ENCODE peak calls at places on chromosomes 12 and 14, in ten cellular contexts. One of them, this sample, is unnamed.

GRCh38 chr12:68391905-68392304 is 59.7 kb upstream of the MDM1 start:
- DNase-seq in HCT116: no peak
- DNase-seq in fibroblast of lung: no peak
- DNase-seq in mammary epithelial cell: no peak
- DNase-seq in MM.1S: no peak
- DNase-seq in GM23248: no peak
- DNase-seq in GM23338: no peak
- DNase-seq in IMR-90: no peak
- DNase-seq in astrocyte: no peak
- DNase-seq in H9: no peak
- DNase-seq in this sample: no peak

GRCh38 chr14:32258574-32258973 is 55.5 kb upstream of the RNU6-8 start:
- DNase-seq in GM23248: peak; percentile 29
- DNase-seq in HCT116: no peak
- DNase-seq in GM23338: no peak
- DNase-seq in MM.1S: no peak
- DNase-seq in fibroblast of lung: no peak
- DNase-seq in mammary epithelial cell: no peak
- DNase-seq in astrocyte: no peak
- DNase-seq in IMR-90: no peak
- DNase-seq in H9: no peak
- DNase-seq in this sample: no peak

GRCh38 chr12:7219599-7220243 is 30.2 kb downstream of the PEX5 start:
- DNase-seq in MM.1S: peak; percentile 79
- DNase-seq in astrocyte: peak; percentile 54
- DNase-seq in GM23338: peak; percentile 90
- DNase-seq in mammary epithelial cell: peak; percentile 56
- DNase-seq in fibroblast of lung: peak; percentile 82
- DNase-seq in HCT116: peak; percentile 75
- DNase-seq in GM23248: peak; percentile 84
- DNase-seq in H9: peak; percentile 76
- DNase-seq in IMR-90: peak; percentile 73
- DNase-seq in this sample: peak; percentile 69

GRCh38 chr12:102957339-102958050 is at the start of gene ASCL1:
- DNase-seq in HCT116: no peak
- DNase-seq in mammary epithelial cell: peak; percentile 33
- DNase-seq in MM.1S: peak; percentile 34
- DNase-seq in GM23338: peak; percentile 74
- DNase-seq in GM23248: peak; percentile 58
- DNase-seq in IMR-90: peak; percentile 10
- DNase-seq in H9: peak; percentile 78
- DNase-seq in astrocyte: peak; percentile 22
- DNase-seq in fibroblast of lung: peak; percentile 18
- DNase-seq in this sample: no peak

GRCh38 chr12:7190268-7191055 is 976 bp downstream of the PEX5 start:
- DNase-seq in GM23338: peak; percentile 65
- DNase-seq in IMR-90: peak; percentile 6
- DNase-seq in GM23248: peak; percentile 74
- DNase-seq in HCT116: no peak
- DNase-seq in astrocyte: peak; percentile 8
- DNase-seq in fibroblast of lung: peak; percentile 11
- DNase-seq in H9: peak; percentile 59
- DNase-seq in MM.1S: no peak
- DNase-seq in mammary epithelial cell: peak; percentile 17
- DNase-seq in this sample: no peak

GRCh38 chr14:67418368-67419174 is 6.6 kb upstream of the PLEK2 start:
- DNase-seq in H9: no peak
- DNase-seq in astrocyte: no peak
- DNase-seq in IMR-90: peak; percentile 39
- DNase-seq in HCT116: no peak
- DNase-seq in MM.1S: no peak
- DNase-seq in fibroblast of lung: no peak
- DNase-seq in GM23338: no peak
- DNase-seq in mammary epithelial cell: peak; percentile 69
- DNase-seq in GM23248: peak; percentile 60
- DNase-seq in this sample: peak; percentile 78

GRCh38 chr12:69623970-69624369 is 13.3 kb upstream of the LRRC10 start:
- DNase-seq in mammary epithelial cell: no peak
- DNase-seq in astrocyte: no peak
- DNase-seq in HCT116: no peak
- DNase-seq in GM23338: no peak
- DNase-seq in fibroblast of lung: no peak
- DNase-seq in IMR-90: peak; percentile 13
- DNase-seq in GM23248: no peak
- DNase-seq in H9: no peak
- DNase-seq in MM.1S: no peak
- DNase-seq in this sample: no peak

GRCh38 chr12:126667340-126667739 is 1599.6 kb upstream of the TMEM132C start:
- DNase-seq in fibroblast of lung: peak; percentile 17
- DNase-seq in H9: no peak
- DNase-seq in GM23248: peak; percentile 78
- DNase-seq in mammary epithelial cell: peak; percentile 1
- DNase-seq in IMR-90: no peak
- DNase-seq in astrocyte: peak; percentile 97
- DNase-seq in HCT116: no peak
- DNase-seq in GM23338: no peak
- DNase-seq in MM.1S: no peak
- DNase-seq in this sample: peak; percentile 30

GRCh38 chr12:106710143-106710893 is 64.2 kb upstream of the RIC8B start:
- DNase-seq in astrocyte: no peak
- DNase-seq in MM.1S: no peak
- DNase-seq in IMR-90: no peak
- DNase-seq in HCT116: no peak
- DNase-seq in mammary epithelial cell: no peak
- DNase-seq in H9: no peak
- DNase-seq in GM23248: no peak
- DNase-seq in fibroblast of lung: no peak
- DNase-seq in GM23338: peak; percentile 37
- DNase-seq in this sample: no peak

GRCh38 chr14:87131879-87132278 is 861.1 kb downstream of the GALC start:
- DNase-seq in H9: no peak
- DNase-seq in fibroblast of lung: peak; percentile 52
- DNase-seq in MM.1S: no peak
- DNase-seq in astrocyte: peak; percentile 88
- DNase-seq in GM23338: peak; percentile 35
- DNase-seq in GM23248: peak; percentile 41
- DNase-seq in IMR-90: peak; percentile 74
- DNase-seq in mammary epithelial cell: peak; percentile 91
- DNase-seq in HCT116: no peak
- DNase-seq in this sample: no peak

GRCh38 chr14:95460647-95461478 is 55.6 kb downstream of the SYNE3 start:
- DNase-seq in fibroblast of lung: peak; percentile 85
- DNase-seq in GM23338: peak; percentile 24
- DNase-seq in astrocyte: peak; percentile 70
- DNase-seq in mammary epithelial cell: no peak
- DNase-seq in HCT116: peak; percentile 37
- DNase-seq in MM.1S: no peak
- DNase-seq in H9: peak; percentile 37
- DNase-seq in GM23248: peak; percentile 94
- DNase-seq in IMR-90: peak; percentile 79
- DNase-seq in this sample: peak; percentile 86

GRCh38 chr14:31788340-31788739 is 227.1 kb downstream of the NUBPL start:
- DNase-seq in IMR-90: no peak
- DNase-seq in HCT116: no peak
- DNase-seq in astrocyte: no peak
- DNase-seq in mammary epithelial cell: no peak
- DNase-seq in H9: no peak
- DNase-seq in GM23338: no peak
- DNase-seq in MM.1S: no peak
- DNase-seq in GM23248: no peak
- DNase-seq in fibroblast of lung: no peak
- DNase-seq in this sample: no peak

GRCh38 chr12:98861232-98861631 is 216.1 kb downstream of the APAF1 start:
- DNase-seq in H9: no peak
- DNase-seq in fibroblast of lung: no peak
- DNase-seq in mammary epithelial cell: no peak
- DNase-seq in GM23338: peak; percentile 23
- DNase-seq in GM23248: no peak
- DNase-seq in HCT116: no peak
- DNase-seq in MM.1S: no peak
- DNase-seq in IMR-90: no peak
- DNase-seq in astrocyte: no peak
- DNase-seq in this sample: no peak

GRCh38 chr12:113260127-113260526 is 38.9 kb downstream of the TPCN1 start:
- DNase-seq in GM23248: no peak
- DNase-seq in GM23338: no peak
- DNase-seq in H9: no peak
- DNase-seq in IMR-90: no peak
- DNase-seq in fibroblast of lung: no peak
- DNase-seq in astrocyte: no peak
- DNase-seq in MM.1S: no peak
- DNase-seq in mammary epithelial cell: no peak
- DNase-seq in HCT116: no peak
- DNase-seq in this sample: no peak

GRCh38 chr12:49983892-49984291 is 11.1 kb downstream of the AQP6 start:
- DNase-seq in GM23248: peak; percentile 87
- DNase-seq in HCT116: no peak
- DNase-seq in mammary epithelial cell: peak; percentile 50
- DNase-seq in MM.1S: no peak
- DNase-seq in astrocyte: peak; percentile 81
- DNase-seq in IMR-90: peak; percentile 92
- DNase-seq in GM23338: no peak
- DNase-seq in fibroblast of lung: peak; percentile 87
- DNase-seq in H9: no peak
- DNase-seq in this sample: no peak

GRCh38 chr12:127680516-127680915 is 586.5 kb upstream of the TMEM132C start:
- DNase-seq in GM23338: no peak
- DNase-seq in H9: no peak
- DNase-seq in mammary epithelial cell: no peak
- DNase-seq in IMR-90: no peak
- DNase-seq in fibroblast of lung: peak; percentile 3
- DNase-seq in HCT116: no peak
- DNase-seq in GM23248: no peak
- DNase-seq in astrocyte: no peak
- DNase-seq in MM.1S: no peak
- DNase-seq in this sample: no peak

GRCh38 chr14:100581228-100582145 is 5.7 kb downstream of the BEGAIN start:
- DNase-seq in mammary epithelial cell: no peak
- DNase-seq in fibroblast of lung: no peak
- DNase-seq in HCT116: no peak
- DNase-seq in IMR-90: no peak
- DNase-seq in GM23338: no peak
- DNase-seq in H9: no peak
- DNase-seq in MM.1S: no peak
- DNase-seq in GM23248: no peak
- DNase-seq in astrocyte: no peak
- DNase-seq in this sample: no peak

GRCh38 chr14:26925876-26926584 is 328.2 kb upstream of the NOVA1 start:
- DNase-seq in H9: no peak
- DNase-seq in HCT116: no peak
- DNase-seq in MM.1S: no peak
- DNase-seq in fibroblast of lung: no peak
- DNase-seq in astrocyte: peak; percentile 43
- DNase-seq in GM23248: peak; percentile 10
- DNase-seq in mammary epithelial cell: no peak
- DNase-seq in GM23338: peak; percentile 54
- DNase-seq in IMR-90: no peak
- DNase-seq in this sample: no peak

GRCh38 chr12:56677680-56678079 is 10.4 kb downstream of the PTGES3 start:
- DNase-seq in GM23248: no peak
- DNase-seq in astrocyte: no peak
- DNase-seq in MM.1S: peak; percentile 40
- DNase-seq in GM23338: no peak
- DNase-seq in H9: no peak
- DNase-seq in fibroblast of lung: no peak
- DNase-seq in HCT116: no peak
- DNase-seq in mammary epithelial cell: no peak
- DNase-seq in IMR-90: no peak
- DNase-seq in this sample: no peak
- H4K20me1 ChIP-seq in GM23248: peaks cover 10% of the 10 kb centered on the region
- H4K20me1 ChIP-seq in astrocyte: peaks cover 91% of the 10 kb centered on the region
- H4K20me1 ChIP-seq in MM.1S: peaks cover 78% of the 10 kb centered on the region
- H4K20me1 ChIP-seq in GM23338: peaks cover 76% of the 10 kb centered on the region
- H4K20me1 ChIP-seq in H9: no peaks in the 10 kb centered on the region
- H4K20me1 ChIP-seq in fibroblast of lung: no peaks in the 10 kb centered on the region
- H4K20me1 ChIP-seq in HCT116: peaks cover 42% of the 10 kb centered on the region
- H4K20me1 ChIP-seq in mammary epithelial cell: peaks cover 2% of the 10 kb centered on the region
- H4K20me1 ChIP-seq in IMR-90: peaks cover 93% of the 10 kb centered on the region
- H4K20me1 ChIP-seq in this sample: peaks cover 96% of the 10 kb centered on the region

DNA sequence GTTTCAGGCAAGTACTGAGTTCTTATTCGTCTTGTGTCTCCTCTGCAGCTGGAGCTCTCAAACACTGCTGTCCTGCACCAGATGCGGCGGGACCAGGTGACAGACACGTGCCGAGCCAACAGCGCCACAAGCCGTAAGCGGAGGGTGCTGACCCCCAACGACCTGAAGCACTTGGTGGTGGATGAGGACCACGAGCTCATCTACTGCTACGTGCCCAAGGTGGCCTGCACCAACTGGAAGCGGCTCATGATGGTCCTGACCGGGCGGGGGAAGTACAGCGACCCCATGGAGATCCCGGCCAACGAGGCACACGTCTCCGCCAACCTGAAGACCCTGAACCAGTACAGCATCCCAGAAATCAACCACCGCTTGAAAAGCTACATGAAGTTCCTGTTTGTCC is 201.2 kb downstream of the SLC41A2 start:
- DNase-seq in HCT116: no peak
- DNase-seq in fibroblast of lung: no peak
- DNase-seq in IMR-90: no peak
- DNase-seq in mammary epithelial cell: no peak
- DNase-seq in astrocyte: no peak
- DNase-seq in GM23338: no peak
- DNase-seq in MM.1S: no peak
- DNase-seq in GM23248: no peak
- DNase-seq in H9: peak; percentile 25
- DNase-seq in this sample: no peak
- H4K20me1 ChIP-seq in HCT116: no peaks in the 10 kb centered on the region
- H4K20me1 ChIP-seq in fibroblast of lung: no peaks in the 10 kb centered on the region
- H4K20me1 ChIP-seq in IMR-90: no peaks in the 10 kb centered on the region
- H4K20me1 ChIP-seq in mammary epithelial cell: no peaks in the 10 kb centered on the region
- H4K20me1 ChIP-seq in astrocyte: peaks cover 50% of the 10 kb centered on the region
- H4K20me1 ChIP-seq in GM23338: no peaks in the 10 kb centered on the region
- H4K20me1 ChIP-seq in MM.1S: no peaks in the 10 kb centered on the region
- H4K20me1 ChIP-seq in GM23248: no peaks in the 10 kb centered on the region
- H4K20me1 ChIP-seq in H9: no peaks in the 10 kb centered on the region
- H4K20me1 ChIP-seq in this sample: no peaks in the 10 kb centered on the region

DNA sequence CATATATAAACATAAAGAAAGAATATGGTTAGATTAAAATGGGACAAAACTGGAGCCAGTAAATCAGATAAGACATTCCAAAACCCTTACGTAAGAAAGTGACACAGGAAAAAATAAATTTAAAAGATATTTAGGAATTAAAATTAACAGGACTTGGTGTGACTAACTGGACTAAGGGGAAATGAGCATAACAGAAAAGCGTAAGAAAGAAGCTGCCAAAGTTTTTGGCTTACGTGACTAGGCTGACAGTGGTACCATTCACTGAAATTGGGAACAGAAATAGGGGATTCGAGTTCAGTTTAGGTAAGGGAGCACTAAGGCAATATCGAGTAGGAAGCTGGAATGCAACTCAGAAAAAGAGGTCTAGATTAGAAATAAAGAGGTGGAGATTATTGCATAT is 7.8 kb downstream of the CDK17 start:
- DNase-seq in mammary epithelial cell: no peak
- DNase-seq in H9: no peak
- DNase-seq in HCT116: no peak
- DNase-seq in GM23338: no peak
- DNase-seq in fibroblast of lung: no peak
- DNase-seq in GM23248: no peak
- DNase-seq in astrocyte: peak; percentile 53
- DNase-seq in IMR-90: no peak
- DNase-seq in MM.1S: no peak
- DNase-seq in this sample: no peak
- H4K20me1 ChIP-seq in mammary epithelial cell: no peaks in the 10 kb centered on the region
- H4K20me1 ChIP-seq in H9: no peaks in the 10 kb centered on the region
- H4K20me1 ChIP-seq in HCT116: peaks cover 2% of the 10 kb centered on the region
- H4K20me1 ChIP-seq in GM23338: peaks cover 13% of the 10 kb centered on the region
- H4K20me1 ChIP-seq in fibroblast of lung: peaks cover 3% of the 10 kb centered on the region
- H4K20me1 ChIP-seq in GM23248: peaks cover 12% of the 10 kb centered on the region
- H4K20me1 ChIP-seq in astrocyte: peaks cover 83% of the 10 kb centered on the region
- H4K20me1 ChIP-seq in IMR-90: peaks cover 94% of the 10 kb centered on the region
- H4K20me1 ChIP-seq in MM.1S: no peaks in the 10 kb centered on the region
- H4K20me1 ChIP-seq in this sample: peaks cover 36% of the 10 kb centered on the region

GRCh38 chr12:2354151-2354991 is 301.6 kb downstream of the CACNA1C start:
- DNase-seq in mammary epithelial cell: no peak
- DNase-seq in astrocyte: peak; percentile 68
- DNase-seq in H9: no peak
- DNase-seq in GM23338: no peak
- DNase-seq in IMR-90: no peak
- DNase-seq in MM.1S: peak; percentile 10
- DNase-seq in fibroblast of lung: no peak
- DNase-seq in GM23248: no peak
- DNase-seq in HCT116: no peak
- DNase-seq in this sample: no peak
- H4K20me1 ChIP-seq in mammary epithelial cell: no peaks in the 10 kb centered on the region
- H4K20me1 ChIP-seq in astrocyte: no peaks in the 10 kb centered on the region
- H4K20me1 ChIP-seq in H9: no peaks in the 10 kb centered on the region
- H4K20me1 ChIP-seq in GM23338: no peaks in the 10 kb centered on the region
- H4K20me1 ChIP-seq in IMR-90: no peaks in the 10 kb centered on the region
- H4K20me1 ChIP-seq in MM.1S: no peaks in the 10 kb centered on the region
- H4K20me1 ChIP-seq in fibroblast of lung: no peaks in the 10 kb centered on the region
- H4K20me1 ChIP-seq in GM23248: no peaks in the 10 kb centered on the region
- H4K20me1 ChIP-seq in HCT116: no peaks in the 10 kb centered on the region
- H4K20me1 ChIP-seq in this sample: peaks cover 4% of the 10 kb centered on the region